ENCODE peak calls at places on chromosomes 16 and 17, in four cellular contexts. A is K562, B is GM12878, E is HepG2. M is an unnamed sample.

GRCh38 chr16:1437606-1438005 is 6.7 kb downstream of the PERCC1 start:
- DNase-seq in A (no peak), B (no peak), E (no peak), M (no peak)

GRCh38 chr17:4017377-4017776 is 53.1 kb upstream of the ATP2A3 start:
- DNase-seq in A (peak), B (no peak), E (no peak), M (no peak)

GRCh38 chr17:17446666-17447155 is 30.1 kb upstream of the MED9 start:
- DNase-seq in A (no peak), B (no peak), E (no peak), M (peak)

GRCh38 chr17:56786989-56787482 is 46.7 kb downstream of the C17orf67 start:
- DNase-seq in A (no peak), B (peak), E (peak), M (peak)

GRCh38 chr16:70747703-70748631 is 53.0 kb downstream of the VAC14 start:
- DNase-seq in A (peak), B (no peak), E (no peak), M (no peak)

GRCh38 chr17:79836952-79837887 is 2.0 kb downstream of the CBX4 start:
- DNase-seq in A (no peak), B (no peak), E (peak), M (peak)

GRCh38 chr16:51306116-51306515 is 155.0 kb upstream of the SALL1 start:
- DNase-seq in A (no peak), B (no peak), E (no peak), M (no peak)

GRCh38 chr17:16419074-16419928 is 3.9 kb downstream of the TRPV2 start:
- DNase-seq in A (peak), B (peak), E (peak), M (peak)

GRCh38 chr16:4883501-4883900 is 36.2 kb downstream of the UBN1 start:
- DNase-seq in A (no peak), B (no peak), E (no peak), M (no peak)

GRCh38 chr17:37512442-37513070 is 22.9 kb downstream of the DUSP14 start:
- DNase-seq in A (no peak), B (no peak), E (no peak), M (no peak)

GRCh38 chr16:51359141-51359960 is 208.3 kb upstream of the SALL1 start:
- DNase-seq in A (no peak), B (no peak), E (no peak), M (no peak)

GRCh38 chr16:56351481-56351880 is 73.9 kb downstream of the AMFR start:
- DNase-seq in A (no peak), B (no peak), E (no peak), M (no peak)

GRCh38 chr17:48333034-48333491 is 97.0 kb downstream of the SKAP1 start:
- DNase-seq in A (no peak), B (no peak), E (no peak), M (no peak)

GRCh38 chr17:81871387-81872120 is 417 bp upstream of the ARHGDIA start:
- DNase-seq in A (peak), B (peak), E (peak), M (peak)

GRCh38 chr17:32915108-32915700 is 12.7 kb upstream of the TMEM98 start:
- DNase-seq in A (peak), B (no peak), E (no peak), M (no peak)

GRCh38 chr17:78360371-78361226 is 722 bp upstream of the SOCS3 start:
- DNase-seq in A (peak), B (no peak), E (peak), M (peak)

GRCh38 chr17:79320331-79320730 is 245.7 kb downstream of the ENGASE start:
- DNase-seq in A (no peak), B (no peak), E (no peak), M (no peak)

GRCh38 chr17:44220211-44221071 is 966 bp upstream of the UBTF start:
- DNase-seq in A (peak), B (no peak), E (no peak), M (no peak)

GRCh38 chr16:85248269-85248668 is 136.0 kb upstream of the CIBAR2 start:
- DNase-seq in A (no peak), B (no peak), E (no peak), M (no peak)

GRCh38 chr17:20922128-20922670 is 120.6 kb downstream of the USP22 start:
- DNase-seq in A (peak), B (no peak), E (no peak), M (no peak)

GRCh38 chr17:65163990-65164495 is 26.9 kb downstream of the RGS9 start:
- DNase-seq in A (peak), B (no peak), E (peak), M (peak)

GRCh38 chr17:50198026-50198669 is 3.3 kb downstream of the COL1A1 start:
- DNase-seq in A (peak), B (no peak), E (peak), M (peak)

GRCh38 chr17:81086789-81087551 is 52.0 kb downstream of the BAIAP2 start:
- DNase-seq in A (no peak), B (no peak), E (no peak), M (no peak)

DNA sequence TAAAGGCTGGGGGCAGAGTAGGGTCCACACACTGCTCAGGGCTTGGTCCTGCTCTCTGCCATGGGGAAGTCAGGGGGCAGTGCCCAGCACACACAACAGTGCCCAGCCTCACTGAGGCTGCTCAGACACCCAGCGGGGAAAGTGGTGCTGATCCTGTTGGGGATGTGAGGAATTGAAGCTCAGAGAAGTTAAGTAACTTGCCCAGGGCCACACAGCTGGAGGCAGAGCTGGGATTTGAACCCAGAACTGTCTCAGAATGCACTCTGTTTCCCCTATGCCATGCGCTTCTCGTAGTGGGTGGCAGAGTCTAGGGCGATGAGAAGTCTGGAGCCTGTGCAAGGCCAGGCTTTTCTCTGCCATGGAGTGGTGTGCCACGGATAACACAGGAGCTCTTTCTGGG is 59.3 kb downstream of the SDK2 start:
- DNase-seq in A (no peak), B (no peak), E (no peak), M (no peak)
- TF ChIP-seq SMC3 in A (no peak), B (no peak), E (no peak), M (no peak)

GRCh38 chr17:74870512-74870911 is 2.3 kb downstream of the FDXR start:
- DNase-seq in A (no peak), B (no peak), E (peak), M (no peak)
- TF ChIP-seq HDAC2 in A (no peak), B (no peak), E (no peak), M (no peak)

DNA sequence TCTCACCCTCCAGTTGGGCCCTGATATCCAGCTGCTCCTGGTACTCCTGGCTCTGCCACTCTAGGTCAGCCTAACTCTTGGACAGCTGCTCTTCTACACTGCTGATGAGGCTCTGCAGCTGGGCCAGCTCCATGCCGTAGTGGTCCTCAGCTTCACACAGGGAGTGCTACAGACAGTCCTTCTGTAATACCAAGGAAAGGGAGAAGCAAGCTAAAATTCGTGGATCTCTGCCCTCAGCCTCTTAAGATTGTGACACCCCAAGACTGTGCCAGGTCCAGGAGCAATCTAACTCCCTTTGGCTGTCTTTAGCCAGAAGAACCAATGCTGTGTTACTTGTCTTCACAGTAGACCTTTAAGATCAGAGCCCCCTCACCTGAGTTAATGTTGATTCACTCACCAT is 7.7 kb upstream of the KRT38 start:
- DNase-seq in A (no peak), B (no peak), E (no peak), M (no peak)
- TF ChIP-seq SMC3 in A (no peak), B (no peak), E (no peak), M (no peak)

DNA sequence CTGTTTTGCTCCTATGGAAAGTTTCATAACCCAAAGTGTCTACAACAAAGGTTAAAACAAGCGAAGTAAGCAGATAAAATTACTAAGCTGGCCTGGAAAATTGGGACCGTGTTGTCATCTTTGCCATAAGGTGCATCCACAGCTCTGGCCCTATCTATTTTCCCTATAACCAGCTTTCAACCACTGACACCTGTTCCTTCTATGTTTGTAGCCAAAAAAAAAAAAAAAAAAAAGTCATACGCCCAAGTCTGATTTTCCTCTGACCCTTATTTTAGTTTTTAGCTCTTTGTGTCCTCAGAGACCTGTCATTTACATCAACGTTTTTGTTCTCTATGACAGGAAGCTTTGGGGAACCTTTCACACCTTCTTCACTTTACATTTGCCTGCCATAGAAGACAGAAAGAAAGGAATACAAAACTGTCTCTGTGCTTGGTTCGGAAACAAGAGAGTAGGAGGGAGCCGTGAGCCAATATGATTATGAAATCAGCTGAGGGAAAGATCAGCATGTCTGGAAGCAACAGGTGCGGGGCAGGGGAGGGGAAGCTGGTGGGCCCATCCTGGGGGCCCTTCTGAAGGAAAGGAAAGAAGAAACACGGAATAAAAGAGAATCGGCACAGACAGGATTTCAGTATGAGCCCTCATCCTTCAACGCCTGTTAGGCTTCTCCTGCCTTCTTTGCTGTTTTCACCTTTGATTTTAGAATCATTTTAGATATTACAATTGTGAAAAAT is 8.5 kb downstream of the HS3ST3A1 start:
- DNase-seq in A (no peak), B (no peak), E (no peak), M (no peak)
- TF ChIP-seq HDAC2 in A (no peak), B (no peak), E (no peak), M (no peak)

GRCh38 chr17:63819585-63820537 is 7.4 kb upstream of the PSMC5 start:
- DNase-seq in A (no peak), B (no peak), E (no peak), M (no peak)

GRCh38 chr17:63816123-63816522 is 11.1 kb upstream of the PSMC5 start:
- DNase-seq in A (no peak), B (no peak), E (no peak), M (no peak)

GRCh38 chr17:63819131-63819530 is 8.1 kb upstream of the PSMC5 start:
- DNase-seq in A (no peak), B (no peak), E (no peak), M (no peak)

GRCh38 chr17:63817736-63818385 is 9.4 kb upstream of the PSMC5 start:
- DNase-seq in A (no peak), B (no peak), E (no peak), M (no peak)

GRCh38 chr17:63816669-63817068 is 10.6 kb upstream of the PSMC5 start:
- DNase-seq in A (no peak), B (no peak), E (no peak), M (no peak)
- TF ChIP-seq SMC3 in A (no peak), B (no peak), E (no peak), M (no peak)

GRCh38 chr17:62178579-62178978 is 113.5 kb upstream of the MED13 start:
- DNase-seq in A (no peak), B (no peak), E (no peak), M (no peak)
- TF ChIP-seq HDAC2 in A (no peak), B (no peak), E (no peak), M (no peak)